ENCODE peak calls at places on chromosomes 1 and 21, in five cellular contexts. Y is prostate gland, G is NB4, X is DMS 273 treated with DMSO at 0.1 percent for 48 hours, O is coronary artery. I is an unnamed sample.

GRCh38 chr21:31647650-31648049 is 11.8 kb upstream of the SOD1 start:
- DNase-seq in G (no peak), X (no peak), Y (no peak), O (no peak), I (no peak)

GRCh38 chr1:175427625-175428024 is 235.0 kb upstream of the KIAA0040 start:
- DNase-seq in X (no peak), G (no peak), Y (no peak), O (no peak), I (no peak)

GRCh38 chr21:46214478-46215340 is 13.9 kb downstream of the LSS start:
- DNase-seq in O (peak), Y (no peak), X (no peak), G (no peak), I (no peak)

GRCh38 chr1:44418022-44418673 is 13.1 kb downstream of the RNF220 start:
- DNase-seq in Y (no peak), X (no peak), O (no peak), G (no peak), I (peak)

GRCh38 chr1:17001760-17002523 is 9.8 kb downstream of the ATP13A2 start:
- DNase-seq in G (no peak), X (no peak), O (no peak), Y (no peak), I (no peak)

GRCh38 chr21:36889401-36889800 is 77.1 kb downstream of the HLCS start:
- DNase-seq in Y (no peak), X (no peak), G (no peak), O (no peak), I (peak)

GRCh38 chr21:30434033-30434631 is 4.1 kb downstream of the KRTAP13-4 start:
- DNase-seq in X (no peak), Y (peak), G (peak), O (no peak), I (peak)

GRCh38 chr1:103469801-103470200 is 55.7 kb upstream of the RNPC3 start:
- DNase-seq in Y (no peak), O (no peak), G (no peak), X (no peak), I (no peak)

GRCh38 chr1:110672001-110672752 is 2.6 kb downstream of the KCNA3 start:
- DNase-seq in G (no peak), O (no peak), Y (no peak), X (peak), I (no peak)

GRCh38 chr1:245380790-245381535 is 226.2 kb downstream of the KIF26B start:
- DNase-seq in X (no peak), G (no peak), Y (no peak), O (no peak), I (peak)

GRCh38 chr21:41366522-41367151 is 4.8 kb downstream of the MX2 start:
- DNase-seq in Y (peak), X (no peak), G (peak), O (peak), I (no peak)

GRCh38 chr1:28981170-28981569 is 66.8 kb downstream of the EPB41 start:
- DNase-seq in X (no peak), Y (no peak), G (peak), O (no peak), I (no peak)

GRCh38 chr1:204104331-204105222 is 31.7 kb downstream of the SOX13 start:
- DNase-seq in G (peak), Y (no peak), X (no peak), O (no peak), I (peak)

GRCh38 chr1:106678661-106679060 is 377.8 kb upstream of the PRMT6 start:
- DNase-seq in Y (no peak), O (no peak), G (no peak), X (no peak), I (no peak)

GRCh38 chr1:116314305-116314919 is 58.6 kb upstream of the ATP1A1 start:
- DNase-seq in G (no peak), O (no peak), X (no peak), Y (no peak), I (no peak)

GRCh38 chr1:163561570-163562295 is 240.0 kb downstream of the NUF2 start:
- DNase-seq in X (no peak), G (peak), O (no peak), Y (no peak), I (peak)

GRCh38 chr1:231899046-231899445 is 272.5 kb downstream of the DISC1 start:
- DNase-seq in X (no peak), O (no peak), G (no peak), Y (no peak), I (no peak)

GRCh38 chr1:56416385-56416972 is 162.9 kb downstream of the PLPP3 start:
- DNase-seq in O (no peak), G (no peak), X (no peak), Y (no peak), I (peak)

GRCh38 chr1:70811815-70812214 is 235.8 kb downstream of the PTGER3 start:
- DNase-seq in O (no peak), X (no peak), Y (no peak), G (no peak), I (no peak)

I was measured in dermis blood vessel endothelial cell.